ENCODE peak calls at places on chromosomes 4 and X, in six cellular contexts. W, G, P, F, H and A are unnamed samples.

GRCh38 chrX:49041683-49042529 is 1.3 kb downstream of the TFE3 start:
- DNase-seq in W (no peak), H (no peak), G (peak; percentile 42), P (peak; percentile 62), F (no peak), A (no peak)

GRCh38 chr4:159283697-159284492 is 181.0 kb downstream of the RAPGEF2 start:
- DNase-seq in H (no peak), G (peak; percentile 51), F (no peak), P (peak; percentile 68), W (no peak), A (no peak)

GRCh38 chr4:82900016-82900334 is 560 bp upstream of the THAP9 start:
- DNase-seq in H (no peak), P (no peak), F (no peak), W (no peak), G (peak; percentile 46), A (no peak)

GRCh38 chr4:96742332-96743014 is 902.6 kb downstream of the PDHA2 start:
- DNase-seq in W (no peak), F (no peak), H (peak; percentile 58), P (no peak), G (no peak), A (no peak)

GRCh38 chrX:69988955-69989394 is 60.8 kb downstream of the AWAT2 start:
- DNase-seq in G (no peak), H (no peak), P (no peak), W (no peak), F (no peak), A (no peak)

GRCh38 chrX:1207496-1208025 is 4.9 kb downstream of the CRLF2 start:
- DNase-seq in G (no peak), F (no peak), P (no peak), W (no peak), H (no peak), A (peak; percentile 39)

GRCh38 chrX:1385251-1385794 is 6.6 kb downstream of the SLC25A6 start:
- DNase-seq in F (peak; percentile 58), G (no peak), W (peak; percentile 37), H (peak; percentile 61), P (peak; percentile 63), A (no peak)

GRCh38 chrX:1592863-1593201 is 1.4 kb downstream of the AKAP17A start:
- DNase-seq in F (no peak), G (no peak), P (no peak), H (peak; percentile 66), W (no peak), A (no peak)

GRCh38 chrX:23333842-23334535 is 660 bp upstream of the PTCHD1 start:
- DNase-seq in H (peak; percentile 58), G (no peak), F (no peak), W (no peak), P (peak; percentile 89), A (no peak)

GRCh38 chr4:6388713-6389112 is 83.7 kb downstream of the PPP2R2C start:
- DNase-seq in P (no peak), H (no peak), W (no peak), G (no peak), F (no peak), A (no peak)

GRCh38 chr4:153988446-153988845 is 199.6 kb upstream of the SFRP2 start:
- DNase-seq in F (no peak), W (no peak), H (no peak), P (no peak), G (no peak), A (no peak)

GRCh38 chr4:173264245-173264959 is 69.8 kb downstream of the HMGB2 start:
- DNase-seq in F (no peak), H (no peak), W (no peak), P (peak; percentile 20), G (no peak), A (no peak)

GRCh38 chr4:84579410-84579791 is 3.5 kb upstream of the CDS1 start:
- DNase-seq in H (no peak), F (no peak), W (no peak), P (peak; percentile 84), G (no peak), A (no peak)

GRCh38 chr4:41454393-41454792 is 83.6 kb upstream of the LIMCH1 start:
- DNase-seq in H (no peak), W (no peak), F (no peak), P (no peak), G (no peak), A (no peak)

GRCh38 chr4:53763813-53764597 is 172.7 kb upstream of the LNX1 start:
- DNase-seq in P (no peak), W (no peak), F (no peak), G (no peak), H (no peak), A (no peak)

GRCh38 chr4:23745377-23745776 is 144.5 kb downstream of the PPARGC1A start:
- DNase-seq in H (no peak), F (no peak), P (no peak), G (no peak), W (no peak), A (no peak)

GRCh38 chr4:106816501-106816900 is 219.6 kb downstream of the DKK2 start:
- DNase-seq in W (no peak), G (no peak), F (no peak), H (no peak), P (no peak), A (no peak)

GRCh38 chr4:6177587-6178197 is 22.7 kb downstream of the JAKMIP1 start:
- DNase-seq in F (no peak), P (peak; percentile 68), H (no peak), G (peak; percentile 29), W (no peak), A (no peak)

GRCh38 chrX:129768586-129769466 is 10.9 kb upstream of the SASH3 start:
- DNase-seq in H (no peak), P (no peak), F (no peak), W (no peak), G (no peak), A (no peak)

GRCh38 chrX:129771266-129771995 is 8.3 kb upstream of the SASH3 start:
- DNase-seq in G (no peak), H (no peak), F (no peak), P (no peak), W (no peak), A (no peak)

GRCh38 chrX:129769467-129770154 is 10.1 kb upstream of the SASH3 start:
- DNase-seq in W (no peak), G (no peak), H (no peak), P (no peak), F (no peak), A (no peak)

GRCh38 chrX:129773649-129774458 is 5.9 kb upstream of the SASH3 start:
- DNase-seq in P (no peak), H (no peak), G (no peak), W (peak; percentile 48), F (no peak), A (no peak)

DNA sequence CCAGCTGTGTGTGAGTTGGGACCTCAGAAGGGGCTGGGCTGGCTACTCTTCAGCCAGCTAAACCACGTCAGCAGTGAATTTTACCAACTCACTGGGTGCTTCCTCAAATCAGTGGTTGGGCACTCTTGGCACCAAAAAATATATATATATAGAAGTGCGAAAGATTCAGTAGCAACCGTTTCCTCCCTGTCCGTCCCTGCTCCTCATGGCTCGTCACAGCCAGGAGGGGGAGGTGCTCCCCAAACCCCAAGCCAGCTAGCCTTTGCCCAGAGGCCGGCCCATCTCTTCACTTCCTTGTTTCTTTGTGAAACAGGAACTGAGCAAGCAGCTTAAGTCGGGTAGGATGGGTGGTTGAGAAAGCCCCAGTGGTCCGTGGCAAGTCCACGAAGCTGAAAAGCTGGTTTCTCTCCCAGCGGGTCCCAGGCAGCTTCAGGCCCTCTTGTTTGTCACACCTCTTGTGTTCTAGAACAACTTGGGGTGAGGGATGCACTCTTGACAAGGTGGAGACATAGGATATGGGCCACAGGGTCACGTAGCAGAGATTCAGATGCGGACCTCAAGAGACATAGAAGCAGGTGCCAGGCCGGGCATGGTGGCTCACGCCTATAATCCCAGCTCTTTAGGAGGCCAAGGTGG is 6.8 kb upstream of the SASH3 start:
- DNase-seq in F (peak; percentile 69), W (no peak), P (no peak), G (no peak), H (peak; percentile 88), A (peak; percentile 78)
- H3K4me1 ChIP-seq in F (no peaks in the 10 kb centered on the region), W (peaks cover 6% of the 10 kb centered on the region), P (no peaks in the 10 kb centered on the region), G (no peaks in the 10 kb centered on the region), H (no peaks in the 10 kb centered on the region), A (no peaks in the 10 kb centered on the region)

DNA sequence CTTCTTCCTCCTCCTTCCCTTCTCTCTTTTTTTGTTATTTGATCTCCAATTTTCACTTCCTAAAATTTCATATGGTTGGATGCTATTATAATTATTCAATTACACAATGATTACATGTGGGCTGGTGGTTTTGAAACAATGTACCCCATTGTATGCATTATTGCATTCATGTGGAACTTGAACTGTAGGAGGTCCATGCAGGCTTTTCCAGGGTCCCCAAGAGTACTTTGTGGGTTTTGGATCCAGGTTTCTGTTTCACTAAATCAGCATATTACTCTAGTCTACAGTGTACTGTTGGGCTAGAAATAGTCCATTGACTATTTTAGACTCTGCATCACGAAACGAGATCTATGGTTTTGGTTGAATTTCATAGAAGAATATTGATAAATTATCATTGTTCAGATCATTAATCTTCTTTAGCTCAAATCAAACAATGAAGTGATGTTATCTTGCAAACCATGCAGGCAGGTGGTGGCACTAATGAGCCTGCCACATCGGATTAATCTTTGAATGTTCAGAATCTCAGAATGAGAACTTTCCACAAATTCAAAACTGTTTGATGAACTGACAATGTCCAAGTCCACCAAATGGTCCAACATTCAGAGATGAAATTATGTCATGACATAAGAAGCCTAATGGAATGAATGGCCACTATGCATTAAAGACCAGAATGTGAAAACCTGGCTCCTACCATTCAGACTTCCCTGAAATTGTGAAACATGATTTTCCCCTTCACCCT is 67.7 kb downstream of the SORBS2 start:
- DNase-seq in H (no peak), F (no peak), W (no peak), G (no peak), P (no peak), A (no peak)
- TF ChIP-seq CTCF in H (no peak), F (no peak), W (no peak), G (no peak), P (no peak), A (no peak)

GRCh38 chr4:38855466-38855865 is 1.2 kb downstream of the TLR6 start:
- DNase-seq in F (no peak), H (no peak), W (no peak), P (no peak), G (no peak), A (no peak)

GRCh38 chr4:38858097-38858420 is 1.4 kb upstream of the TLR6 start:
- DNase-seq in F (no peak), G (no peak), P (no peak), H (no peak), W (no peak), A (no peak)

GRCh38 chr4:38856524-38857337 is at the start of gene TLR6:
- DNase-seq in H (no peak), F (no peak), W (peak; percentile 47), P (peak; percentile 82), G (peak; percentile 88), A (no peak)

GRCh38 chr4:38857354-38858096 is 908 bp upstream of the TLR6 start:
- DNase-seq in H (no peak), W (no peak), F (peak; percentile 81), P (peak; percentile 59), G (peak; percentile 88), A (no peak)

DNA sequence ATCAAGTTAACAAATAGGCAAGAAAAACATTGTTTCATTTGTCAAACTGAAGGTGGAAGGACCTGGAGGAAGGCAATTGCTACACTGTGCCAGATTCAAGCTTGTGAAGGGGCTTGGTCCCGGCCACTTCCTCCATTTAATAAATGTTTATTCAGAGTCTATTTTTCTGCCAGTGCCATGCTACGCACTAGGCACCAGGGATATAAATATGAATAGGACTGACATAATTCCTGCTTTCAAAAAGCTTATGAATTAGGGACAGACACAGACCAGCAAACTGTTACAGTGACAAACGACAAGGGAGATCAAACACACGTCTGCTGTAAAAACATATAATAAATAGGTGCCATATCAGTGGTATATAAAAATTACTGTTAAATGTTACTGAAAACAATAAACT is 571 bp downstream of the TLR6 start:
- DNase-seq in H (no peak), G (peak; percentile 39), P (no peak), W (no peak), F (no peak), A (no peak)
- H3K4me1 ChIP-seq in H (no peaks in the 10 kb centered on the region), G (peaks cover 14% of the 10 kb centered on the region), P (no peaks in the 10 kb centered on the region), W (no peaks in the 10 kb centered on the region), F (peaks cover 7% of the 10 kb centered on the region), A (no peaks in the 10 kb centered on the region)

GRCh38 chrX:136767104-136767941 is 13.4 kb downstream of the ARHGEF6 start:
- DNase-seq in G (peak; percentile 36), F (no peak), P (peak; percentile 84), H (peak; percentile 80), W (no peak), A (peak; percentile 81)
- TF ChIP-seq CTCF in G (no peak), F (peak; percentile 46), P (peak; percentile 62), H (no peak), W (peak; percentile 33), A (peak; percentile 38)